ENCODE peak calls at places on chromosomes 6 and 20, in ten cellular contexts. O is stimulated activated CD4-positive, alpha-beta T cell treated with anti-CD3 and anti-CD28 coated beads, Interleukin-1b, Interleukin-23, amount 100 ng/mL, for 24 hours; S is Calu3; Y is cardiac muscle cell; T is HuH-7; B is NCI-H510A treated with DMSO at 0.1 percent for 48 hours; R is stomach; Q is activated T-helper 1 cell treated with anti-CD3 and anti-CD28 coated beads, Interleukin-2, amount 50 U/mL, for 16 hours; A is occipital lobe; X is NCI-H460. M is an unnamed sample.

GRCh38 chr20:21702553-21703467 is 2.7 kb upstream of the PAX1 start:
- DNase-seq in O (no peak), S (no peak), Y (peak), T (peak), B (peak), R (no peak), Q (no peak), A (no peak), X (peak), M (no peak)

GRCh38 chr6:25652007-25652515 is at the start of gene SCGN:
- DNase-seq in O (peak), S (peak), Y (peak), T (peak), B (peak), R (peak), Q (peak), A (peak), X (peak), M (peak)

GRCh38 chr6:142155091-142155490 is 8.0 kb downstream of the VTA1 start:
- DNase-seq in O (no peak), S (no peak), Y (no peak), T (no peak), B (no peak), R (no peak), Q (no peak), A (no peak), X (no peak), M (no peak)

GRCh38 chr6:42049116-42049809 is 1.1 kb upstream of the TAF8 start:
- DNase-seq in O (no peak), S (no peak), Y (no peak), T (no peak), B (no peak), R (no peak), Q (no peak), A (no peak), X (no peak), M (peak)

GRCh38 chr20:49595811-49596545 is 28.0 kb upstream of the PTGIS start:
- DNase-seq in O (no peak), S (no peak), Y (no peak), T (no peak), B (no peak), R (no peak), Q (peak), A (no peak), X (no peak), M (no peak)

GRCh38 chr20:14609328-14610221 is 272.2 kb upstream of the FLRT3 start:
- DNase-seq in O (no peak), S (no peak), Y (no peak), T (peak), B (no peak), R (no peak), Q (no peak), A (no peak), X (no peak), M (no peak)

GRCh38 chr20:31837896-31838397 is 7.5 kb downstream of the FOXS1 start:
- DNase-seq in O (no peak), S (no peak), Y (no peak), T (no peak), B (no peak), R (no peak), Q (no peak), A (no peak), X (no peak), M (no peak)

GRCh38 chr20:44040202-44040915 is 125.7 kb downstream of the TOX2 start:
- DNase-seq in O (no peak), S (no peak), Y (no peak), T (no peak), B (no peak), R (no peak), Q (no peak), A (no peak), X (no peak), M (no peak)

GRCh38 chr6:133441491-133441890 is 200.3 kb downstream of the EYA4 start:
- DNase-seq in O (no peak), S (peak), Y (no peak), T (no peak), B (no peak), R (no peak), Q (no peak), A (no peak), X (no peak), M (no peak)

GRCh38 chr6:32223258-32224235 is at the start of gene NOTCH4:
- DNase-seq in O (no peak), S (no peak), Y (no peak), T (no peak), B (no peak), R (no peak), Q (no peak), A (no peak), X (no peak), M (no peak)

GRCh38 chr6:154815938-154816820 is 83.0 kb downstream of the SCAF8 start:
- DNase-seq in O (no peak), S (no peak), Y (no peak), T (no peak), B (no peak), R (no peak), Q (no peak), A (no peak), X (no peak), M (no peak)

GRCh38 chr20:57870597-57871236 is 160.9 kb upstream of the PMEPA1 start:
- DNase-seq in O (no peak), S (no peak), Y (no peak), T (no peak), B (no peak), R (no peak), Q (no peak), A (no peak), X (no peak), M (no peak)

GRCh38 chr6:154613137-154613676 is 102.7 kb upstream of the CNKSR3 start:
- DNase-seq in O (no peak), S (peak), Y (no peak), T (no peak), B (no peak), R (no peak), Q (no peak), A (no peak), X (no peak), M (no peak)

GRCh38 chr6:34645627-34646026 is 50.9 kb downstream of the ILRUN start:
- DNase-seq in O (no peak), S (no peak), Y (no peak), T (no peak), B (no peak), R (no peak), Q (no peak), A (no peak), X (no peak), M (no peak)

GRCh38 chr6:18720075-18720474 is 332.9 kb downstream of the RNF144B start:
- DNase-seq in O (no peak), S (no peak), Y (no peak), T (no peak), B (no peak), R (no peak), Q (no peak), A (no peak), X (no peak), M (no peak)

M was measured in B cell.